ENCODE peak calls at places on chromosomes 2 and 18, in five cellular contexts. C is upper lobe of right lung, S is progenitor cell of endocrine pancreas, Z is adrenal gland, M is upper lobe of left lung. J is an unnamed sample.

GRCh38 chr2:28709101-28709500 is 42.5 kb upstream of the PPP1CB start:
- DNase-seq in S (no peak), Z (peak), M (peak), C (peak), J (no peak)

GRCh38 chr2:172921538-172922236 is 154.0 kb upstream of the MAP3K20 start:
- DNase-seq in Z (peak), S (no peak), C (no peak), M (no peak), J (no peak)

GRCh38 chr18:3062798-3063563 is 50.0 kb upstream of the LPIN2 start:
- DNase-seq in Z (peak), S (no peak), M (peak), C (peak), J (peak)

GRCh38 chr2:160989778-160990177 is 170.4 kb upstream of the TANK start:
- DNase-seq in C (no peak), Z (no peak), S (no peak), M (no peak), J (no peak)

GRCh38 chr2:238560234-238560633 is 133.5 kb downstream of the ASB1 start:
- DNase-seq in S (no peak), M (no peak), Z (no peak), C (no peak), J (no peak)

GRCh38 chr18:67151366-67151765 is 365.2 kb downstream of the DSEL start:
- DNase-seq in C (no peak), S (no peak), Z (no peak), M (no peak), J (no peak)

GRCh38 chr2:96522304-96523203 is 14.0 kb upstream of the ARID5A start:
- DNase-seq in M (no peak), Z (no peak), C (peak), S (no peak), J (no peak)

GRCh38 chr18:36187138-36187825 is at the start of gene MOCOS:
- DNase-seq in M (peak), C (peak), Z (peak), S (peak), J (peak)

GRCh38 chr2:71927757-71928715 is 219.6 kb downstream of the CYP26B1 start:
- DNase-seq in C (peak), S (no peak), M (no peak), Z (no peak), J (no peak)

GRCh38 chr2:159202568-159203071 is 83.9 kb downstream of the WDSUB1 start:
- DNase-seq in M (peak), S (no peak), C (no peak), Z (peak), J (no peak)

GRCh38 chr18:10228380-10228779 is 226.1 kb upstream of the APCDD1 start:
- DNase-seq in Z (no peak), M (no peak), C (no peak), S (no peak), J (peak)

GRCh38 chr2:223576873-223577272 is 25.3 kb downstream of the SCG2 start:
- DNase-seq in C (no peak), S (no peak), Z (peak), M (no peak), J (no peak)

GRCh38 chr2:20167356-20167755 is 57.6 kb downstream of the SDC1 start:
- DNase-seq in M (no peak), C (no peak), S (no peak), Z (no peak), J (no peak)

GRCh38 chr2:14776216-14776615 is 143.7 kb downstream of the LRATD1 start:
- DNase-seq in M (no peak), Z (no peak), S (no peak), C (no peak), J (no peak)

GRCh38 chr2:55718165-55719008 is 24.7 kb upstream of the PNPT1 start:
- DNase-seq in M (peak), Z (peak), C (no peak), S (peak), J (no peak)
- TF ChIP-seq CTCF in M (no peak), Z (peak), C (peak), S (peak), J (peak)

GRCh38 chr2:162149940-162150339 is 2.1 kb downstream of the GCG start:
- DNase-seq in M (no peak), Z (no peak), C (no peak), S (no peak), J (no peak)

GRCh38 chr2:162156149-162156548 is 4.1 kb upstream of the GCG start:
- DNase-seq in M (no peak), C (no peak), S (no peak), Z (no peak), J (no peak)

GRCh38 chr2:162153608-162154224 is 1.7 kb upstream of the GCG start:
- DNase-seq in M (peak), C (no peak), S (peak), Z (peak), J (peak)

GRCh38 chr2:162152147-162152546 is at the start of gene GCG:
- DNase-seq in Z (no peak), S (no peak), C (no peak), M (no peak), J (no peak)

GRCh38 chr2:162155093-162155492 is 3.0 kb upstream of the GCG start:
- DNase-seq in Z (no peak), S (no peak), C (no peak), M (no peak), J (no peak)
- TF ChIP-seq CTCF in Z (no peak), S (no peak), C (no peak), M (no peak), J (no peak)

GRCh38 chr2:110216803-110217202 is 4.5 kb upstream of the MTLN start:
- DNase-seq in M (no peak), C (no peak), Z (no peak), S (no peak), J (no peak)

GRCh38 chr2:110216199-110216598 is 3.9 kb upstream of the MTLN start:
- DNase-seq in M (no peak), S (no peak), C (no peak), Z (no peak), J (no peak)

GRCh38 chr2:110215566-110216158 is 3.3 kb upstream of the MTLN start:
- DNase-seq in M (no peak), Z (no peak), S (no peak), C (no peak), J (no peak)

DNA sequence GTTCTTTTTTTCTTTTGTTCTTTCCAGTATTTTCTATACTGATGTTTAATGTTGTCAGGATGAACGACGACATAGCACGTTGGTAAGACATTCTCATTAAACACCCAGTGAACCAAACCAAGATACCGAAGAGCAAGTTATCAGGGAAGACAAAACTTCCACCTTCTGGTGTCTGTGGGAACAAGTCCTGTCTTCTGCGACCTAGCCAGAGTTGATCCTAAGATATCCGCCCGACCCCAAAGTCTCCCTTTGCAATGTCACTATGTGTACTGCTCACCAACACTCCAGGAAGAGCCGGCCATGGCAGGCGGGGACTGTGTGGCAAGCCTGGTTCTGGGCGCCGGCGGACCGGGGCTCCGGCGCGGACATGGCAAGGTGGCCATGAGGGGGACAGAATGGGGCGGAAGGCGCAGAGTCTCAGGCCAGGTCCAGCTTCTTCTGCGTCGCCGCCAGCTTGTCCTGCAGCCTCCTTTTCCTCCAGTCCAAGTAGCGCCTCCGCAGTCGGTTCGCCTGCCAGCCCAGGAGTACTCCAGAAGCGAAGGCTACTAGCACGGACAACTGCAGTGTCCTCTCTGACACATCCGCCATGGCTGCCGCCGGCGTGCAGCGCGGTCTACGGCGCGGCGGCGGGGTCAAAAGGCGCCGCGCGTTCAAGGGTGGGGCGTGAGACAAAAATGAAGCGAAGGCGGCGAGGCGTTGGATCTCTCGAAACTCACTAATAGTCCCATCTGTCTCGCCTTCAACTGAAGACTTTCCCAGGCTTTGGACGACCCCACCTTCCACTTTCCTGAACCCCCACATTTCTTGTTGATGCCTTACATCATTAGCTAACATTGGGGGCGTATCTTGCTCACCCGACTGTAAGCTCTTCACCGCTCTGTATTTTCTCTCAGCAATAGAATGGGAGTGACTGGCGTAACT is at the start of gene MTLN:
- DNase-seq in Z (peak), C (peak), S (peak), M (peak), J (no peak)
- TF ChIP-seq CTCF in Z (no peak), C (no peak), S (no peak), M (peak), J (no peak)

GRCh38 chr2:236095502-236095901 is 72.7 kb downstream of the GBX2 start:
- DNase-seq in S (no peak), C (no peak), Z (no peak), M (no peak), J (no peak)

GRCh38 chr2:236090027-236090382 is 78.2 kb downstream of the GBX2 start:
- DNase-seq in Z (no peak), M (no peak), S (no peak), C (no peak), J (no peak)

GRCh38 chr2:236093134-236093533 is 75.1 kb downstream of the GBX2 start:
- DNase-seq in Z (no peak), S (no peak), C (no peak), M (no peak), J (no peak)

GRCh38 chr2:236089271-236090026 is 78.7 kb downstream of the GBX2 start:
- DNase-seq in M (no peak), S (no peak), Z (no peak), C (no peak), J (no peak)

DNA sequence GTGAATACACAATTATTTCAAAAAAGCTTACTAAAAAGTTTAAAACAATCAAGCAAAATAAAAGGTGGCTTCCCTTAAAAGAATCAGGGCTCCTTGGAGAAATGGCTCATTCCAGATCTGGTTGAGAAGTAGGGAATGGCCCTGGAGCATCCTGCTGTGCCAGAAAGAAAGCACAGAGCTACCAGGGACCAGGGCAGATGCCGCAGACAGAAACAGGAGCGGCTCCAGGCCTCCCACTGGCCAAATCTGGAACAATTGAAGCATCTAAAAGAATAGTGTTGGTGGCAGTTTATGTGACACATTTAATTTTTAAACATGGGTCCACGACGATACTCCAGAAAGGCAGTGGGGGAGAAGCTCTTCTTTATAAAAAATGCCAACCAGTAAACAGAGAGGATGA is 75.5 kb downstream of the GBX2 start:
- DNase-seq in M (no peak), C (no peak), Z (no peak), S (no peak), J (no peak)
- TF ChIP-seq CTCF in M (no peak), C (no peak), Z (no peak), S (no peak), J (no peak)

DNA sequence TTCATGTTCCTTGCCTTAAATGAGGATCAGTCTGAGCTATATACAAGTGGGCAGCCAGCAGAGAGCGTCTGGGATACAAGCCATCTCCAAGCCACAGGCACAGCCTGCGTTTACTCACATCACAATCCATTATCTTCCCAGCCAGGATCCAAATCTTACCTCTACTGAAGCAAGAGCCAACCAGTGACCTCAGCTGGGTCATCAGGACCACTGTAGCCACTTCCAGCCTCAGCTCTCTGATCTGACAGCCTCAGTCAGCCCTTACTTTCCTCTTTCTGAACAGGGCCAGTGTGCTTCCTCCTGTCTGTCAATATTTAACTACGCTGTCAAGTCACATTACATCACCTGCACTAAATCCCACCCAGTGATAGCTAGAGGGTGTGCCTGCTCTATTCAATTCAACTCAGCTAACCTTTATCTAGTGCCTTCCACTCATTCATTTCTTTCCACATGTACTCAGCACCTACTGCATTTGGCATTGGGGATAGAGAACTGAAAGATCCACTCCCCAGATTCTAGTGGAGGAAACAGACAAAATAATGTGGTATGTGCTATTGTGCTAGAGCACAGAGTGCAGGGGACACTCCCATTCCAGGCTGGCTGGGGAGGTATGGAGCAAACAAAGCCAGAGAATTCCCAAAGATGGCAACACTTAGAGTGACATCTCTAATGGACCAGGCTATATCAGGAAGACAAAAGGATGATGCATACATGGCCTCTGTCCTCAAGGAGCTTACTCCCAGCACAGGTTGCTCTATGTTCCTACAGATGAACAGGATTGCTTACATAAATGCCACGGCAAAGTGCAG is 146.5 kb downstream of the NCKAP5 start:
- DNase-seq in C (no peak), Z (no peak), S (no peak), M (no peak), J (no peak)
- TF ChIP-seq CTCF in C (no peak), Z (no peak), S (no peak), M (no peak), J (no peak)

DNA sequence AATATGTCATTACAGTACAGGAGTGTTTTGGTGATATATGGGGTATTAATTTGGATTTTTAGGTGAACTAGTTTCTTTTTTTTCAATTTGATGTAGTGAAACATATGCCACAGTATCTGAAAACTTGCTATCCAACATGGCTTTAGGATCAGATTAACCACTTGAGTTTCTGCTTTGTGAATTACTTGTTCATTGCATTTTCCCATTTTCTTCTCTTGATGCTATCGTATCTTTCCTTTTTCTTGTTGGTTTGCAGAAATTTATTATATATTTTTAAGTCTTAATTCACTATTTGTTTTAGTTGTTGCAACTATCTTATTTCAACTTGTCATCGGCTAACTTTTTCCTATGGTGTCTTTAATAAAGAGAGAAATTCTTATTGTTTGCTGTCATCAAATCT is 8.8 kb downstream of the IL36A start:
- DNase-seq in C (no peak), M (no peak), S (no peak), Z (no peak), J (no peak)
- TF ChIP-seq CTCF in C (no peak), M (no peak), S (no peak), Z (no peak), J (no peak)